ENCODE peak calls at places on chromosomes 2 and 18, in seven cellular contexts. W is adrenal gland, S is endothelial cell of umbilical vein, F is A549, I is stomach, M is GM12892, V is transverse colon. N is an unnamed sample.

GRCh38 chr18:61635901-61636528 is 256.8 kb downstream of the RNF152 start:
- DNase-seq in W (peak), S (peak), F (peak), I (peak), M (no peak), V (peak), N (peak)

GRCh38 chr2:151407281-151407680 is 2.4 kb upstream of the RIF1 start:
- DNase-seq in W (no peak), S (no peak), F (no peak), I (no peak), M (no peak), V (no peak), N (no peak)

GRCh38 chr18:48629730-48630324 is 91.0 kb downstream of the CTIF start:
- DNase-seq in W (peak), S (peak), F (peak), I (no peak), M (no peak), V (no peak), N (peak)

GRCh38 chr18:74819433-74820059 is 221.9 kb downstream of the ZNF407 start:
- DNase-seq in W (no peak), S (no peak), F (peak), I (no peak), M (no peak), V (no peak), N (no peak)

GRCh38 chr2:234681206-234681605 is 184.3 kb upstream of the ARL4C start:
- DNase-seq in W (no peak), S (no peak), F (no peak), I (no peak), M (no peak), V (no peak), N (no peak)

GRCh38 chr2:38215511-38215910 is 139.6 kb upstream of the CYP1B1 start:
- DNase-seq in W (no peak), S (no peak), F (no peak), I (no peak), M (no peak), V (no peak), N (no peak)

GRCh38 chr2:130370490-130370889 is 14.6 kb downstream of the PTPN18 start:
- DNase-seq in W (no peak), S (no peak), F (no peak), I (no peak), M (no peak), V (peak), N (no peak)

GRCh38 chr18:32262092-32262491 is 72.3 kb downstream of the MEP1B start:
- DNase-seq in W (no peak), S (no peak), F (no peak), I (no peak), M (no peak), V (no peak), N (no peak)

GRCh38 chr2:162261032-162261945 is 18.0 kb upstream of the FAP start:
- DNase-seq in W (peak), S (peak), F (no peak), I (peak), M (no peak), V (peak), N (peak)

GRCh38 chr2:27672723-27673486 is 9.2 kb downstream of the SLC4A1AP start:
- DNase-seq in W (no peak), S (no peak), F (no peak), I (no peak), M (no peak), V (no peak), N (no peak)

GRCh38 chr2:101697794-101698418 is 399 bp downstream of the MAP4K4 start:
- DNase-seq in W (no peak), S (no peak), F (no peak), I (no peak), M (no peak), V (peak), N (no peak)

GRCh38 chr2:224927671-224928173 is 114.5 kb downstream of the DOCK10 start:
- DNase-seq in W (no peak), S (peak), F (peak), I (peak), M (no peak), V (peak), N (no peak)

GRCh38 chr2:54797307-54797706 is 73.8 kb downstream of the EML6 start:
- DNase-seq in W (no peak), S (no peak), F (no peak), I (no peak), M (no peak), V (no peak), N (no peak)

GRCh38 chr2:109216332-109216731 is 87.3 kb downstream of the SH3RF3 start:
- DNase-seq in W (peak), S (no peak), F (no peak), I (no peak), M (no peak), V (peak), N (no peak)

GRCh38 chr2:133504566-133505505 is 63.4 kb downstream of the NCKAP5 start:
- DNase-seq in W (peak), S (peak), F (peak), I (peak), M (no peak), V (peak), N (no peak)

GRCh38 chr2:235287369-235287722 is 206.5 kb upstream of the AGAP1 start:
- DNase-seq in W (no peak), S (no peak), F (no peak), I (no peak), M (no peak), V (no peak), N (no peak)

GRCh38 chr2:222915092-222915957 is 54.5 kb downstream of the ACSL3 start:
- DNase-seq in W (no peak), S (peak), F (peak), I (no peak), M (no peak), V (no peak), N (no peak)

GRCh38 chr2:56009758-56010534 is 86.4 kb upstream of the EFEMP1 start:
- DNase-seq in W (no peak), S (peak), F (peak), I (no peak), M (no peak), V (no peak), N (no peak)

GRCh38 chr2:12701786-12702660 is 14.7 kb upstream of the TRIB2 start:
- DNase-seq in W (no peak), S (peak), F (no peak), I (no peak), M (no peak), V (no peak), N (no peak)

GRCh38 chr2:13308989-13309388 is 592.3 kb downstream of the TRIB2 start:
- DNase-seq in W (no peak), S (no peak), F (no peak), I (no peak), M (no peak), V (no peak), N (no peak)

GRCh38 chr2:150619607-150620330 is 132.3 kb upstream of the RND3 start:
- DNase-seq in W (peak), S (peak), F (peak), I (no peak), M (no peak), V (no peak), N (peak)

GRCh38 chr2:74374509-74375205 is 5.5 kb downstream of the DCTN1 start:
- DNase-seq in W (peak), S (peak), F (peak), I (peak), M (no peak), V (peak), N (no peak)
- TF ChIP-seq POLR2A in W (peak), S (no peak), F (no peak), I (no peak), M (no peak), V (peak), N (no peak)

DNA sequence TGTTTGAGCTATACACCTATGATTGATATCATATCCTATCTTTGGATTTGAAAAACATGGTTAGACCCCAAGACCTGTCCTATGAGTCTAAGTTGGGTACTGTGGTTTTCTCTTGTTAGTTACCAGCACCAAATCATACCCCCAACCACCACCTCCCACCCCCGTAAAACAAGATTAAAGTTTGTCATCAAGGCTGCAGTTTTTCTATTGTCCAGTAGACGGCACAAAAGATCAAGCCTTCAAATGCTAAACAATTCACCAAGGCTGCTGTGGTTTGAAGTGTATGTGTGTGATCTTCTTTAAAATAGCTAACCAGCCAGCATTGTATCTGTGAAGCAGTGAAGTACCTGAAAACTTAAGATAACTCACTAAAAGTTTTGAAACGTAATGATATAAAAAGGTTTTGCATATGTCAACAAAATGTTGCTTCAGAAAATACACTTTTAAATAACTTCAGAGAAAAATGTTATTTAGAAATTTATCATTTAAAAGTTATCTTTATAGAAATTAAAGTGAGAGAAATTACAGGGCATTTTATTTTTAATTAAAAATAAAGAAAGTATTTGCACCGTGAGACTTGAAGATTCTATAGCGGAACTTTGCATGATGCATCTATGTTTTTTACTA is 5.8 kb upstream of the MEIS1 start:
- DNase-seq in W (peak), S (peak), F (peak), I (no peak), M (no peak), V (no peak), N (peak)
- TF ChIP-seq POLR2A in W (no peak), S (no peak), F (no peak), I (no peak), M (no peak), V (no peak), N (no peak)

GRCh38 chr2:25878361-25879132 is at the start of gene ASXL2:
- DNase-seq in W (peak), S (peak), F (peak), I (peak), M (peak), V (peak), N (peak)
- TF ChIP-seq POLR2A in W (peak), S (peak), F (peak), I (peak), M (peak), V (peak), N (peak)

DNA sequence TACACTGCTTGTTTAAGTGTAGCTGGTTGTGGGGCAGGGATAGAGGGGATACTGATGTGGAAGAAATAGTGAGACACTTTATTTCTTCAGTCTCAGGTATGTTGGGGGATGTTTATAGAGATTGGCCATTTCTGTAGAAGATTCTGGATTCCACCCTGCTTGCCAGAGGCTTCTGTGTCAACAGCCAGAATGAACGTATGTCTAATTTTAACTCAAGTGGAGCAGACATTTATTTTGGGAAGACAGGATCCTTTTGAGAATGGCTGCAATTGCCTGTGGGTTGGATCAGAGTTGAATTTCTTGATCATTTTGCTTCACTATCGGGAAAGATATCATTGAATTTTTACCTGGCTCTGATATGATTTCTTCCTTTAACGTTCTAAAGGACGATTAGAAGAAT is 465.6 kb upstream of the SLC14A2 start:
- DNase-seq in W (no peak), S (no peak), F (no peak), I (no peak), M (no peak), V (no peak), N (no peak)
- TF ChIP-seq POLR2A in W (no peak), S (no peak), F (no peak), I (no peak), M (no peak), V (no peak), N (no peak)

GRCh38 chr2:39435254-39435653 is 1.8 kb downstream of the MAP4K3 start:
- DNase-seq in W (no peak), S (no peak), F (no peak), I (no peak), M (no peak), V (no peak), N (no peak)

GRCh38 chr2:39434233-39434897 is 2.7 kb downstream of the MAP4K3 start:
- DNase-seq in W (no peak), S (no peak), F (no peak), I (no peak), M (no peak), V (no peak), N (no peak)

GRCh38 chr2:39437522-39438296 is 624 bp upstream of the MAP4K3 start:
- DNase-seq in W (peak), S (peak), F (peak), I (peak), M (peak), V (peak), N (peak)

GRCh38 chr2:39435974-39436591 is 1.0 kb downstream of the MAP4K3 start:
- DNase-seq in W (no peak), S (peak), F (no peak), I (no peak), M (no peak), V (no peak), N (no peak)

DNA sequence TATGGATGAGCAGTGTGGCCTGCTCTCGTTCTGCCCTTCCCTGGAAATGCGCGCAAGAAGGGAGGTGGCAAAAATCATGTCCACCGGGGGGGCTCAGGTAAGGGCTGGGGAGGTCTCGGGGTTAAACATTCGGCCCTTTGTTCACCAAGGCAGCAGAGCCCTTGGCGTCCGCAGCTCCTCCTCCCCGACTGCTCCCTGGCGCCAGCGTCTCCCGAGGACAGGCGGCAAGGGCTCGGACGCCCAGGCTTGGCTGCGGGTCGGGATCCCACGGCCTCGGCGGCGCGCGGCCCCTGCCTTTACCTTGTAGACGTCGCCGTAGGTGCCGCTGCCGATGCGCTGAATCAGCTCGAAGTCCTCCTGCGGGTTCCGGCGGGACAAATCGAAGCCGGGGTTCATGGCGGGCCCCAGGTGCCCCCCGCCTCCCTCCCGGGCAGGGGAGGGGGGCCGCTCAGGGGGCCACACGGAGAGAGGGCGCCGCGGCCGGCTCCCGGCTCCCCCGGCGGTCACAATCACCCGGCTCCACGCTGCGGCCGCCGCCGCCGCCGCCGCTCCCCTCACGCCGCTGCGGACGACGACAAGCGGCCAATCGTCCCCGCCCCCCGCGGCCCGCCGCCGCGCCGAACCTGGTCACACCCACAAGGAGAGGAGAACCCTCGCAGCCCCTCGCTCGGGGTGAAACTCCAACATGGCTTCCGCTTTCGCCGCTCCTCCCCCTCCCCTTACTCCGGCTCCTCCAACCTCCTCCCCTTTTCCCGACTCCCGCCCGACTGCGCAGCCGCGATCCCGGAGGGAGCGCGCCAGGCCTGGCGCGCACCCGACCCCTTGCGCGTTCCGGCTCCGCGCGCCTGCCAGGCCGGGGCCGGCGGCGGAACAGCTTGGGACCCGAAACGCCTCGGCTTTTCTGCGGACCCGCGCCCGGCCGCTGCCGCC is at the start of gene MAP4K3:
- DNase-seq in W (peak), S (peak), F (peak), I (peak), M (peak), V (peak), N (peak)
- TF ChIP-seq POLR2A in W (peak), S (peak), F (peak), I (peak), M (no peak), V (peak), N (peak)

DNA sequence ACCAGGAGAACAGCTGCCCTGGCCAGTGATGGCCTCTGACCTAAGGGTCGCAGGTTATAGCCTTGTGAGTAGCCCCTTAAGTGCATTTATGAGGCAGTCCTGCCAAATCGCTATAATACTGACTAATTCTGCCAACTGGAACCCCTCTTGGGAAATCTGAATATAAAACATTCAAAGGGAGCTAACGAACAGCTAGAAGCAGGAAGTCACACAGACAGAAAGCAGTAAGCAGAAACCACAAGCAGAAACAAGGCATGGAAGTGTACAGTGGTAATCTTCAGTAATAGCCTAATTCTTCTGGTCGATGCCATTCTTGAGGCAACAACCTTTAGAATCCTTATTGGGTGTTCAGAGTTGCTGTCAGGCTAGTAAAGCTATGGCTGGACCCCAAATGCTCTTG is 521.3 kb downstream of the METTL4 start:
- DNase-seq in W (no peak), S (no peak), F (no peak), I (no peak), M (no peak), V (no peak), N (no peak)
- TF ChIP-seq POLR2A in W (no peak), S (no peak), F (no peak), I (no peak), M (no peak), V (no peak), N (no peak)

GRCh38 chr2:217900010-217900779 is 102.6 kb downstream of the TNS1 start:
- DNase-seq in W (no peak), S (no peak), F (peak), I (no peak), M (no peak), V (no peak), N (no peak)

GRCh38 chr2:217900780-217901360 is 101.9 kb downstream of the TNS1 start:
- DNase-seq in W (no peak), S (no peak), F (no peak), I (no peak), M (no peak), V (no peak), N (no peak)

GRCh38 chr2:217897816-217898806 is 104.7 kb downstream of the TNS1 start:
- DNase-seq in W (no peak), S (no peak), F (no peak), I (peak), M (no peak), V (no peak), N (no peak)

GRCh38 chr2:217901400-217901799 is 101.4 kb downstream of the TNS1 start:
- DNase-seq in W (no peak), S (no peak), F (no peak), I (no peak), M (no peak), V (no peak), N (no peak)

GRCh38 chr2:217899231-217900009 is 103.4 kb downstream of the TNS1 start:
- DNase-seq in W (peak), S (no peak), F (peak), I (peak), M (peak), V (peak), N (peak)
- TF ChIP-seq POLR2A in W (no peak), S (no peak), F (no peak), I (no peak), M (no peak), V (no peak), N (no peak)

GRCh38 chr2:134582547-134582899 is 136.3 kb downstream of the TMEM163 start:
- DNase-seq in W (no peak), S (no peak), F (no peak), I (no peak), M (no peak), V (no peak), N (no peak)
- TF ChIP-seq POLR2A in W (no peak), S (no peak), F (no peak), I (no peak), M (no peak), V (no peak), N (no peak)

DNA sequence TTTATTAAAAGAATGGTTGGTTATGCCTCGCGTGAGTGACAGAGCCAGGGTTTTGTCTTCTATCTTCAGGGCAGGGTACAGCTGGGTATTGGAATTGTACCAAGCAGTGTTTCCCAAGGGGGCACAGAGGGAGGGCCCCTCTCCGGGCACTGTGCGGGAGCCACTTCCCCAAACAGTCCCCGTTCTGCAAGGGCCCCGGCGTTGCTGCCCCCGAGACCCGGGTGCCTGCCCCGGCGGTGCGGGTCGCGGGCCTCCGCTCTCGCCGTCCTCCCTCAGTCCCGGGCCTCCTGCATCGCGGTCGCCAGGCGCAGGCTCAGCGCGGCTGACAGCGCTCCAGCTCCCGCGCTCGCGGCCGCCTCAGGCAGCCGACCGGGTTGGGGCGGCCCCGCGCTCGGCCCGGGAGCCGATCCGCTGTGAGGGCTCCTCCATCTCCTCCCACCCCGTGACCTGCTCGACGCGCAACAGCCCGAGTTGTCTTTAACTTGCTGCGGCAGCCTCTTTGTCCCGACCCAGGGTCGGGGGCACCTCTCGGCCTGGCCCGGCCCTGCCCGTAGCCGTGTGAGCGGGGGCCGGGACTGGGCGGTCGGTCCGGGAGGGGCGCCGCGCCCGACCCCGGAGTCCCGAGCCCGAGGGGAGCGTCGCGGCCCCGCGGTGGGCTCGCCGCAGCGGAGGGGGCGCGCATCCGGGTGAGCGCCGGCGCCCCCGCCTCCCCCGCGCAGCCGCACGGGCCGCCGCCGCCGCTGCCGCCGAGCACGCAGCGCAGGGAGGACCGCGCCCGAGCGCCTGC is 599 bp upstream of the GALNT1 start:
- DNase-seq in W (peak), S (peak), F (peak), I (peak), M (peak), V (peak), N (peak)
- TF ChIP-seq POLR2A in W (peak), S (no peak), F (no peak), I (no peak), M (peak), V (no peak), N (peak)